ENCODE peak calls at places on chromosomes 1 and 21, in seven cellular contexts. One of them, this sample, is unnamed.

GRCh38 chr21:25297117-25297516 is 310.2 kb downstream of the MRPL39 start:
- DNase-seq in K562: no peak
- DNase-seq in PC-9: no peak
- DNase-seq in psoas muscle: no peak
- DNase-seq in NCI-H524 treated with DMSO at 0.1 percent for 48 hours: no peak
- DNase-seq in fibroblast of villous mesenchyme: no peak
- DNase-seq in NCI-H1417: no peak
- DNase-seq in this sample: no peak

GRCh38 chr1:212699839-212700596 is at the start of gene BATF3:
- DNase-seq in NCI-H1417: peak
- DNase-seq in fibroblast of villous mesenchyme: peak
- DNase-seq in PC-9: no peak
- DNase-seq in psoas muscle: peak
- DNase-seq in K562: no peak
- DNase-seq in NCI-H524 treated with DMSO at 0.1 percent for 48 hours: no peak
- DNase-seq in this sample: peak

GRCh38 chr1:234608720-234609527 is 1.1 kb downstream of the IRF2BP2 start:
- DNase-seq in NCI-H524 treated with DMSO at 0.1 percent for 48 hours: no peak
- DNase-seq in PC-9: no peak
- DNase-seq in K562: peak
- DNase-seq in NCI-H1417: peak
- DNase-seq in fibroblast of villous mesenchyme: peak
- DNase-seq in psoas muscle: peak
- DNase-seq in this sample: no peak

GRCh38 chr1:47992720-47993119 is 4.5 kb downstream of the TRABD2B start:
- DNase-seq in NCI-H524 treated with DMSO at 0.1 percent for 48 hours: no peak
- DNase-seq in NCI-H1417: no peak
- DNase-seq in fibroblast of villous mesenchyme: no peak
- DNase-seq in PC-9: no peak
- DNase-seq in psoas muscle: peak
- DNase-seq in K562: no peak
- DNase-seq in this sample: no peak

GRCh38 chr1:211928222-211928856 is 97.8 kb upstream of the LPGAT1 start:
- DNase-seq in K562: peak
- DNase-seq in PC-9: peak
- DNase-seq in fibroblast of villous mesenchyme: peak
- DNase-seq in NCI-H524 treated with DMSO at 0.1 percent for 48 hours: no peak
- DNase-seq in psoas muscle: no peak
- DNase-seq in NCI-H1417: peak
- DNase-seq in this sample: no peak

GRCh38 chr1:44407430-44408180 is 2.5 kb downstream of the RNF220 start:
- DNase-seq in PC-9: no peak
- DNase-seq in NCI-H1417: peak
- DNase-seq in psoas muscle: no peak
- DNase-seq in K562: no peak
- DNase-seq in fibroblast of villous mesenchyme: no peak
- DNase-seq in NCI-H524 treated with DMSO at 0.1 percent for 48 hours: no peak
- DNase-seq in this sample: no peak

GRCh38 chr1:48182441-48182840 is 40.1 kb upstream of the SLC5A9 start:
- DNase-seq in fibroblast of villous mesenchyme: no peak
- DNase-seq in NCI-H524 treated with DMSO at 0.1 percent for 48 hours: peak
- DNase-seq in PC-9: no peak
- DNase-seq in K562: no peak
- DNase-seq in NCI-H1417: peak
- DNase-seq in psoas muscle: no peak
- DNase-seq in this sample: no peak

GRCh38 chr1:234972411-234973191 is 156.0 kb downstream of the TOMM20 start:
- DNase-seq in PC-9: no peak
- DNase-seq in NCI-H524 treated with DMSO at 0.1 percent for 48 hours: no peak
- DNase-seq in psoas muscle: no peak
- DNase-seq in fibroblast of villous mesenchyme: no peak
- DNase-seq in NCI-H1417: peak
- DNase-seq in K562: no peak
- DNase-seq in this sample: no peak

GRCh38 chr1:181772714-181773113 is 288.8 kb downstream of the ZNF648 start:
- DNase-seq in K562: no peak
- DNase-seq in PC-9: no peak
- DNase-seq in psoas muscle: no peak
- DNase-seq in fibroblast of villous mesenchyme: no peak
- DNase-seq in NCI-H1417: no peak
- DNase-seq in NCI-H524 treated with DMSO at 0.1 percent for 48 hours: no peak
- DNase-seq in this sample: no peak

GRCh38 chr1:246219508-246220030 is 287.5 kb downstream of the SMYD3 start:
- DNase-seq in fibroblast of villous mesenchyme: peak
- DNase-seq in K562: no peak
- DNase-seq in NCI-H524 treated with DMSO at 0.1 percent for 48 hours: no peak
- DNase-seq in PC-9: no peak
- DNase-seq in psoas muscle: no peak
- DNase-seq in NCI-H1417: peak
- DNase-seq in this sample: peak

GRCh38 chr1:160007577-160008200 is 24.1 kb downstream of the PIGM start:
- DNase-seq in NCI-H524 treated with DMSO at 0.1 percent for 48 hours: no peak
- DNase-seq in K562: peak
- DNase-seq in PC-9: no peak
- DNase-seq in psoas muscle: no peak
- DNase-seq in NCI-H1417: peak
- DNase-seq in fibroblast of villous mesenchyme: peak
- DNase-seq in this sample: peak

GRCh38 chr1:196180847-196181593 is 427.2 kb downstream of the KCNT2 start:
- DNase-seq in PC-9: peak
- DNase-seq in NCI-H1417: no peak
- DNase-seq in fibroblast of villous mesenchyme: peak
- DNase-seq in psoas muscle: no peak
- DNase-seq in NCI-H524 treated with DMSO at 0.1 percent for 48 hours: no peak
- DNase-seq in K562: peak
- DNase-seq in this sample: no peak

GRCh38 chr1:236141447-236142357 is 637 bp upstream of the GPR137B start:
- DNase-seq in NCI-H1417: peak
- DNase-seq in psoas muscle: peak
- DNase-seq in PC-9: no peak
- DNase-seq in NCI-H524 treated with DMSO at 0.1 percent for 48 hours: no peak
- DNase-seq in fibroblast of villous mesenchyme: peak
- DNase-seq in K562: no peak
- DNase-seq in this sample: peak

GRCh38 chr1:42221952-42222606 is 57.5 kb upstream of the GUCA2A start:
- DNase-seq in NCI-H1417: no peak
- DNase-seq in K562: no peak
- DNase-seq in fibroblast of villous mesenchyme: peak
- DNase-seq in PC-9: peak
- DNase-seq in NCI-H524 treated with DMSO at 0.1 percent for 48 hours: no peak
- DNase-seq in psoas muscle: no peak
- DNase-seq in this sample: no peak

GRCh38 chr1:47557086-47557866 is 119.4 kb downstream of the FOXD2 start:
- DNase-seq in PC-9: no peak
- DNase-seq in NCI-H524 treated with DMSO at 0.1 percent for 48 hours: no peak
- DNase-seq in K562: no peak
- DNase-seq in NCI-H1417: no peak
- DNase-seq in fibroblast of villous mesenchyme: no peak
- DNase-seq in psoas muscle: no peak
- DNase-seq in this sample: no peak

GRCh38 chr1:115089443-115090340 is at the start of gene TSPAN2:
- DNase-seq in NCI-H524 treated with DMSO at 0.1 percent for 48 hours: peak
- DNase-seq in fibroblast of villous mesenchyme: no peak
- DNase-seq in PC-9: peak
- DNase-seq in psoas muscle: peak
- DNase-seq in K562: peak
- DNase-seq in NCI-H1417: peak
- DNase-seq in this sample: no peak

GRCh38 chr1:175887981-175888428 is 144.6 kb upstream of the TNR start:
- DNase-seq in NCI-H1417: peak
- DNase-seq in fibroblast of villous mesenchyme: peak
- DNase-seq in NCI-H524 treated with DMSO at 0.1 percent for 48 hours: no peak
- DNase-seq in psoas muscle: peak
- DNase-seq in PC-9: no peak
- DNase-seq in K562: peak
- DNase-seq in this sample: no peak

GRCh38 chr1:194171596-194171995 is 985.2 kb upstream of the B3GALT2 start:
- DNase-seq in psoas muscle: no peak
- DNase-seq in fibroblast of villous mesenchyme: no peak
- DNase-seq in NCI-H1417: no peak
- DNase-seq in NCI-H524 treated with DMSO at 0.1 percent for 48 hours: no peak
- DNase-seq in PC-9: no peak
- DNase-seq in K562: no peak
- DNase-seq in this sample: no peak

GRCh38 chr1:159211331-159212136 is 6.9 kb downstream of the ACKR1 start:
- DNase-seq in psoas muscle: peak
- DNase-seq in NCI-H1417: no peak
- DNase-seq in fibroblast of villous mesenchyme: peak
- DNase-seq in K562: peak
- DNase-seq in NCI-H524 treated with DMSO at 0.1 percent for 48 hours: no peak
- DNase-seq in PC-9: no peak
- DNase-seq in this sample: peak

GRCh38 chr21:32603131-32603530 is 9.0 kb downstream of the CFAP298 start:
- DNase-seq in fibroblast of villous mesenchyme: no peak
- DNase-seq in K562: no peak
- DNase-seq in PC-9: no peak
- DNase-seq in NCI-H524 treated with DMSO at 0.1 percent for 48 hours: no peak
- DNase-seq in NCI-H1417: peak
- DNase-seq in psoas muscle: no peak
- DNase-seq in this sample: no peak

GRCh38 chr1:234820597-234820996 is 210.6 kb upstream of the IRF2BP2 start:
- DNase-seq in fibroblast of villous mesenchyme: no peak
- DNase-seq in PC-9: no peak
- DNase-seq in NCI-H1417: no peak
- DNase-seq in psoas muscle: no peak
- DNase-seq in NCI-H524 treated with DMSO at 0.1 percent for 48 hours: no peak
- DNase-seq in K562: no peak
- DNase-seq in this sample: no peak

GRCh38 chr1:42439940-42440339 is 15.9 kb downstream of the ZMYND12 start:
- DNase-seq in PC-9: peak
- DNase-seq in K562: no peak
- DNase-seq in psoas muscle: no peak
- DNase-seq in fibroblast of villous mesenchyme: peak
- DNase-seq in NCI-H524 treated with DMSO at 0.1 percent for 48 hours: no peak
- DNase-seq in NCI-H1417: no peak
- DNase-seq in this sample: no peak

GRCh38 chr1:182614796-182615451 is 10.7 kb upstream of the RGS16 start:
- DNase-seq in PC-9: peak
- DNase-seq in NCI-H524 treated with DMSO at 0.1 percent for 48 hours: no peak
- DNase-seq in psoas muscle: peak
- DNase-seq in NCI-H1417: peak
- DNase-seq in K562: peak
- DNase-seq in fibroblast of villous mesenchyme: peak
- DNase-seq in this sample: no peak

GRCh38 chr1:60984066-60984799 is 98.1 kb upstream of the NFIA start:
- DNase-seq in NCI-H524 treated with DMSO at 0.1 percent for 48 hours: no peak
- DNase-seq in NCI-H1417: no peak
- DNase-seq in PC-9: no peak
- DNase-seq in psoas muscle: peak
- DNase-seq in K562: peak
- DNase-seq in fibroblast of villous mesenchyme: peak
- DNase-seq in this sample: no peak

GRCh38 chr1:28519946-28520725 is 14.3 kb downstream of the RCC1 start:
- DNase-seq in NCI-H1417: no peak
- DNase-seq in NCI-H524 treated with DMSO at 0.1 percent for 48 hours: no peak
- DNase-seq in K562: no peak
- DNase-seq in fibroblast of villous mesenchyme: no peak
- DNase-seq in psoas muscle: no peak
- DNase-seq in PC-9: no peak
- DNase-seq in this sample: no peak

GRCh38 chr1:176831150-176831549 is 333.4 kb downstream of the ASTN1 start:
- DNase-seq in NCI-H524 treated with DMSO at 0.1 percent for 48 hours: no peak
- DNase-seq in K562: no peak
- DNase-seq in PC-9: no peak
- DNase-seq in psoas muscle: no peak
- DNase-seq in fibroblast of villous mesenchyme: no peak
- DNase-seq in NCI-H1417: no peak
- DNase-seq in this sample: no peak

GRCh38 chr1:161185732-161186311 is 8.5 kb upstream of the B4GALT3 start:
- DNase-seq in NCI-H524 treated with DMSO at 0.1 percent for 48 hours: no peak
- DNase-seq in NCI-H1417: no peak
- DNase-seq in K562: no peak
- DNase-seq in psoas muscle: no peak
- DNase-seq in fibroblast of villous mesenchyme: no peak
- DNase-seq in PC-9: no peak
- DNase-seq in this sample: no peak

GRCh38 chr1:107786214-107786842 is 178.7 kb downstream of the VAV3 start:
- DNase-seq in fibroblast of villous mesenchyme: no peak
- DNase-seq in PC-9: no peak
- DNase-seq in NCI-H1417: no peak
- DNase-seq in psoas muscle: no peak
- DNase-seq in NCI-H524 treated with DMSO at 0.1 percent for 48 hours: no peak
- DNase-seq in K562: no peak
- DNase-seq in this sample: no peak

GRCh38 chr1:52678961-52679897 is 18.9 kb downstream of the COA7 start:
- DNase-seq in fibroblast of villous mesenchyme: no peak
- DNase-seq in PC-9: no peak
- DNase-seq in K562: no peak
- DNase-seq in psoas muscle: no peak
- DNase-seq in NCI-H1417: peak
- DNase-seq in NCI-H524 treated with DMSO at 0.1 percent for 48 hours: no peak
- DNase-seq in this sample: no peak

GRCh38 chr1:110255388-110255787 is 45.3 kb downstream of the KCNC4 start:
- DNase-seq in psoas muscle: no peak
- DNase-seq in PC-9: no peak
- DNase-seq in K562: no peak
- DNase-seq in NCI-H1417: peak
- DNase-seq in fibroblast of villous mesenchyme: no peak
- DNase-seq in NCI-H524 treated with DMSO at 0.1 percent for 48 hours: no peak
- DNase-seq in this sample: peak